ENCODE peak calls at places on chromosomes 2 and 18, in ten cellular contexts. C is colonic mucosa, F is cardiac muscle cell, J is spleen, P is PC-9, I is esophagus muscularis mucosa, E is astrocyte, X is astrocyte of the cerebellum, D is GM23338, N is thoracic aorta. W is an unnamed sample.

GRCh38 chr2:166516712-166517303 is 22.8 kb upstream of the SCN7A start:
- DNase-seq in C (no peak), F (peak; percentile 55), J (no peak), P (no peak), I (no peak), E (no peak), X (peak; percentile 15), D (peak; percentile 72), N (no peak), W (peak; percentile 4)

GRCh38 chr18:42861259-42861658 is 254.2 kb downstream of the RIT2 start:
- DNase-seq in C (no peak), F (no peak), J (no peak), P (no peak), I (no peak), E (no peak), X (no peak), D (no peak), N (no peak), W (no peak)

GRCh38 chr2:148829618-148830017 is 45.4 kb upstream of the KIF5C start:
- DNase-seq in C (no peak), F (no peak), J (no peak), P (no peak), I (no peak), E (no peak), X (no peak), D (peak; percentile 50), N (no peak), W (no peak)

GRCh38 chr2:10811552-10811951 is 1.0 kb downstream of the PDIA6 start:
- DNase-seq in C (no peak), F (peak; percentile 13), J (peak; percentile 75), P (no peak), I (no peak), E (no peak), X (no peak), D (peak; percentile 50), N (no peak), W (no peak)

GRCh38 chr2:12970861-12971260 is 254.1 kb downstream of the TRIB2 start:
- DNase-seq in C (no peak), F (peak; percentile 48), J (no peak), P (no peak), I (no peak), E (peak; percentile 91), X (peak; percentile 20), D (no peak), N (no peak), W (no peak)

GRCh38 chr2:230312638-230313037 is 14.4 kb upstream of the SP140L start:
- DNase-seq in C (no peak), F (no peak), J (no peak), P (no peak), I (no peak), E (peak; percentile 38), X (no peak), D (no peak), N (no peak), W (no peak)

GRCh38 chr2:233063269-233063975 is 3.3 kb downstream of the INPP5D start:
- DNase-seq in C (no peak), F (no peak), J (peak; percentile 83), P (no peak), I (no peak), E (no peak), X (no peak), D (peak; percentile 78), N (no peak), W (no peak)

GRCh38 chr2:41445865-41446264 is 602.0 kb upstream of the PKDCC start:
- DNase-seq in C (no peak), F (no peak), J (no peak), P (no peak), I (no peak), E (no peak), X (no peak), D (no peak), N (no peak), W (no peak)

GRCh38 chr2:163157411-163157810 is 318.8 kb upstream of the KCNH7 start:
- DNase-seq in C (no peak), F (peak; percentile 28), J (no peak), P (no peak), I (no peak), E (peak; percentile 76), X (no peak), D (no peak), N (no peak), W (no peak)

GRCh38 chr2:153871231-153872221 is at the start of gene GALNT13:
- DNase-seq in C (peak; percentile 26), F (peak; percentile 34), J (peak; percentile 63), P (peak; percentile 84), I (no peak), E (peak; percentile 33), X (peak; percentile 36), D (peak; percentile 79), N (no peak), W (no peak)
- TF ChIP-seq CTCF in C (no peak), F (no peak), J (no peak), P (no peak), I (no peak), E (no peak), X (no peak), D (no peak), N (no peak), W (no peak)

GRCh38 chr18:51491678-51492372 is 294.3 kb upstream of the MEX3C start:
- DNase-seq in C (no peak), F (no peak), J (no peak), P (no peak), I (no peak), E (no peak), X (no peak), D (no peak), N (no peak), W (no peak)

GRCh38 chr18:51490860-51491259 is 293.4 kb upstream of the MEX3C start:
- DNase-seq in C (no peak), F (no peak), J (no peak), P (no peak), I (no peak), E (no peak), X (no peak), D (no peak), N (no peak), W (no peak)

GRCh38 chr18:51486735-51487366 is 289.4 kb upstream of the MEX3C start:
- DNase-seq in C (no peak), F (no peak), J (no peak), P (no peak), I (no peak), E (no peak), X (no peak), D (no peak), N (no peak), W (no peak)

GRCh38 chr18:51490417-51490816 is 292.9 kb upstream of the MEX3C start:
- DNase-seq in C (no peak), F (no peak), J (no peak), P (no peak), I (no peak), E (no peak), X (no peak), D (no peak), N (no peak), W (no peak)
- H3K4me3 ChIP-seq in C (no peak overlapping the region), F (no peak overlapping the region), J (no peak overlapping the region), P (no peak overlapping the region), I (no peak overlapping the region), E (no peak overlapping the region), X (no peak overlapping the region), D (no peak overlapping the region), N (no peak overlapping the region), W (no peak overlapping the region)

GRCh38 chr2:231708050-231708772 is at the start of gene PTMA:
- DNase-seq in C (peak; percentile 99), F (peak; percentile 100), J (peak; percentile 100), P (peak; percentile 99), I (peak; percentile 100), E (peak; percentile 99), X (peak; percentile 99), D (peak; percentile 99), N (peak; percentile 97), W (peak; percentile 100)

GRCh38 chr2:231709981-231710750 is 1.8 kb downstream of the PTMA start:
- DNase-seq in C (peak; percentile 84), F (peak; percentile 89), J (peak; percentile 97), P (peak; percentile 91), I (no peak), E (peak; percentile 62), X (no peak), D (peak; percentile 67), N (no peak), W (peak; percentile 81)

GRCh38 chr2:231707625-231708049 is 688 bp upstream of the PTMA start:
- DNase-seq in C (peak; percentile 73), F (peak; percentile 71), J (no peak), P (no peak), I (no peak), E (no peak), X (no peak), D (no peak), N (no peak), W (no peak)

GRCh38 chr2:231709636-231709980 is 1.3 kb downstream of the PTMA start:
- DNase-seq in C (peak; percentile 55), F (peak; percentile 29), J (peak; percentile 92), P (peak; percentile 47), I (no peak), E (no peak), X (no peak), D (no peak), N (no peak), W (peak; percentile 46)

DNA sequence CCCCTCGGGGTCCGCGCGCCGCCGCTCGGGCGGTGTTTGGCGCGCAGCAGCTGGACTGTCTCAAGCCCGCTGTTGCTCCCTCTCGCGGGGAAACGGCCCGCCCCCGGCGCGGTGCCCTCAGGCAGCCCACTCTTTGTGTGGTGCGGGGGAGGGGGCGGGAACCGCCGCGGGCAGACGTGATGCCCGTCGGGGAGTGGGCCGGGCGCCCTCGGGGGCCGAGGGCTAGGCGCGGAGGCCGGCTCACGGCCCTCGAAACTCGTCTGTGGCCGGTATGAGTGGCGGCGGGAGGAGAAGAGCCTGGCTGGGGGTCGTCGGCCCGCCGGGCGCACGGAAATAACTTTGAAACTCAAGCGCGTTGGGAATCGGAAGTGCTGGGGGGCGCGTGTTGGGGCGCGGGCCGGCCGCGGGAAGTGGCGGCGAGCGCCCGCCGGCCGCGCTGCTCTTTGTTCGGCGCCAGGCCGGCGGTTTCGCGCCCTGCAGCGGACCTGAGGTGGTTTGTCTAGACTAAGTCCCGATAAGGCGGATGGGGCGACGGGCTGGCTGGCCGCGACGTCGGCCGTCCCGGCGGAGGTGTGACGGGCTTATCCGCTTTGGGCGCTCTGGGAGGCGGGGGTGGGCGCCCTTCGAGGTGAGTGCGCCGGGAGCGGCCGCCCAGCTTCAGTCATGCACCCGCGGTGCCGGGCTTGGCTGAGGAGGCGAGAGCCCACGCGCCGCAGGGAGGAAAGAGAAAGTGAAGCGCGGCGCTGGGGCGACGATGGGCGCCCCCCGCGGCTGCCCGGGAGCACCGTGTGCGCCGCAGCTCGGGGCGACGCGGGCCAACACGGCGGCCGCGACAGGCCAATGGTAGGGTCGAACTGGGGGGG is 679 bp downstream of the PTMA start:
- DNase-seq in C (peak; percentile 45), F (peak; percentile 44), J (peak; percentile 94), P (no peak), I (no peak), E (no peak), X (no peak), D (no peak), N (no peak), W (peak; percentile 58)
- TF ChIP-seq CTCF in C (no peak), F (peak; percentile 6), J (peak; percentile 31), P (no peak), I (peak; percentile 29), E (no peak), X (no peak), D (no peak), N (peak; percentile 7), W (no peak)

DNA sequence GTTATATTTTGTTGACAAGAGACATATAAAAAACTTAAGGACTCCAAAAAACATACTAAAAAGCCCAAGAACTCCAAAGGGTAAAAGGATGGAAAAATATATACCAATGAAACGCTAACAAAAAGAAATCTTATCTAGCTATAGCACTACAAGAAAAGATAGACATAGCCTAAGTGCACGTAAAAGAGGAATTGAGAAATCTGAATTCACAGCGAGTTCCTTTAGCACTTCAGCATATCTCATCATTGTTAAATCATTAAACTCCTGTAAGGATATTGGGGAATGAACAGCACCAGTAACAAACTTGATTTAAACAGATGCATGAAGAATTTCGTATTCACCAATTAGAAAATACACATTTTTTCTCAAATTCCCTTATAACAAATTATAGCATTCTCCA is 134.1 kb downstream of the CAPN13 start:
- DNase-seq in C (no peak), F (no peak), J (no peak), P (no peak), I (no peak), E (no peak), X (no peak), D (no peak), N (no peak), W (no peak)
- H3K4me3 ChIP-seq in C (no peak overlapping the region), F (no peak overlapping the region), J (no peak overlapping the region), P (no peak overlapping the region), I (no peak overlapping the region), E (no peak overlapping the region), X (no peak overlapping the region), D (no peak overlapping the region), N (no peak overlapping the region), W (no peak overlapping the region)